ENCODE peak calls at places on chromosomes 3 and 15, in five cellular contexts. O is fibroblast of pulmonary artery, A is fibroblast of the aortic adventitia, I is pancreas, R is IMR-90. H is an unnamed sample.

GRCh38 chr3:181487236-181487978 is 224.3 kb upstream of the SOX2 start:
- DNase-seq in I (no peak), R (no peak), O (no peak), A (no peak), H (no peak)

GRCh38 chr15:57015897-57016296 is 97.5 kb downstream of the TCF12 start:
- DNase-seq in O (no peak), R (peak; percentile 62), A (no peak), I (no peak), H (no peak)

GRCh38 chr3:123739754-123740153 is 144.4 kb downstream of the MYLK start:
- DNase-seq in O (peak; percentile 58), I (no peak), R (peak; percentile 93), A (peak; percentile 86), H (peak; percentile 84)

GRCh38 chr15:36742696-36743095 is 163.3 kb downstream of the CDIN1 start:
- DNase-seq in A (no peak), I (no peak), O (no peak), R (peak; percentile 25), H (no peak)

GRCh38 chr3:118988198-118988842 is 46.3 kb downstream of the IGSF11 start:
- DNase-seq in A (no peak), R (no peak), O (no peak), I (no peak), H (no peak)

GRCh38 chr3:62631471-62631870 is 243.7 kb downstream of the CADPS start:
- DNase-seq in O (no peak), I (no peak), A (no peak), R (no peak), H (no peak)

GRCh38 chr3:171351676-171352075 is 108.5 kb downstream of the TNIK start:
- DNase-seq in O (peak; percentile 87), A (peak; percentile 97), R (peak; percentile 92), I (no peak), H (peak; percentile 88)

GRCh38 chr3:150370129-150370602 is 37.9 kb upstream of the TSC22D2 start:
- DNase-seq in I (peak; percentile 24), A (peak; percentile 96), O (peak; percentile 93), R (peak; percentile 97), H (peak; percentile 96)

GRCh38 chr3:163368168-163368567 is 1710.1 kb downstream of the SI start:
- DNase-seq in R (no peak), O (peak; percentile 22), A (no peak), I (no peak), H (no peak)

GRCh38 chr3:145842302-145842897 is 318.6 kb downstream of the PLOD2 start:
- DNase-seq in I (no peak), O (no peak), A (no peak), R (no peak), H (no peak)

GRCh38 chr15:43441316-43441715 is 51.6 kb downstream of the TP53BP1 start:
- DNase-seq in R (peak; percentile 50), I (no peak), A (peak; percentile 65), O (peak; percentile 69), H (peak; percentile 27)

GRCh38 chr3:190701096-190701532 is 161.4 kb downstream of the GMNC start:
- DNase-seq in I (peak; percentile 48), O (peak; percentile 75), A (peak; percentile 68), R (peak; percentile 44), H (peak; percentile 45)

GRCh38 chr15:41490355-41490754 is 3.3 kb upstream of the ITPKA start:
- DNase-seq in R (peak; percentile 99), A (peak; percentile 94), O (peak; percentile 96), I (no peak), H (peak; percentile 92)

GRCh38 chr3:172824229-172824628 is 73.7 kb downstream of the ECT2 start:
- DNase-seq in A (no peak), O (no peak), R (no peak), I (no peak), H (no peak)

GRCh38 chr3:101544181-101544850 is 17.4 kb upstream of the TRMT10C start:
- DNase-seq in O (no peak), I (no peak), R (no peak), A (no peak), H (no peak)

GRCh38 chr15:93330862-93331544 is 242.0 kb upstream of the RGMA start:
- DNase-seq in A (no peak), I (no peak), O (no peak), R (no peak), H (no peak)

GRCh38 chr15:93331545-93332117 is 242.6 kb upstream of the RGMA start:
- DNase-seq in O (no peak), A (no peak), I (peak; percentile 22), R (no peak), H (no peak)

GRCh38 chr15:93333826-93334225 is 244.8 kb upstream of the RGMA start:
- DNase-seq in R (no peak), I (no peak), O (no peak), A (no peak), H (no peak)
- TF ChIP-seq CTCF in R (no peak), I (no peak), O (no peak), A (no peak), H (no peak)

GRCh38 chr3:165839296-165840076 is 2.3 kb upstream of the BCHE start:
- DNase-seq in I (no peak), R (no peak), O (no peak), A (no peak), H (no peak)

GRCh38 chr3:165837801-165838200 is 578 bp upstream of the BCHE start:
- DNase-seq in I (no peak), O (no peak), A (no peak), R (no peak), H (no peak)

GRCh38 chr3:165835431-165835830 is 1.8 kb downstream of the BCHE start:
- DNase-seq in O (no peak), R (no peak), A (no peak), I (no peak), H (no peak)

DNA sequence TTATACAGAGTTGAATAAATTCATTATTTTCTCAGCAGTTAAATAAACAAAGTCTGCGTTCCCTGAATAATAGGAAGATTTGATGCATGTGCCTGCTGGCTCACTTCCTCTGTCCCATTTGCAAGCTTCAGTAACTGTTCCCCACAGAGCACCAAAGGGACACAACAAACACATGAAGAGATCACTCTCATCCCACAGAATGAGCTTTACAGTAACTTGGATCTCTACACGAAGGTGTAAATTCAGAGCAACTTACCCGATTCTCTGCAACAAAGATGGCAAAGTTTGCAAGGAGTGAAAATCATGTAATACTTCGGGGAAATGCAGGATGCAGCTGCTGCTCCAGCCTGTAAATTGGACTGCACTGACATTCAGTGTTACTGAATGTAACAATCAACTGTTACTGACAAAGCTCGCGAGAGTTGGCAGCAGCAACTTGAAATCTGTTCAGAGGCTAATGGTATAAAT is at the start of gene BCHE:
- DNase-seq in O (peak; percentile 86), I (no peak), R (peak; percentile 30), A (peak; percentile 72), H (no peak)
- H3K4me3 ChIP-seq in O (peak within 1 kb of the TSS; percentile 67), I (no peak within 1 kb of the TSS), R (no peak within 1 kb of the TSS), A (peak within 1 kb of the TSS; percentile 51), H (no peak within 1 kb of the TSS)

GRCh38 chr3:127855246-127855645 is 32.9 kb upstream of the MGLL start:
- DNase-seq in A (no peak), R (no peak), O (no peak), I (no peak), H (no peak)

GRCh38 chr3:127859706-127860105 is 37.4 kb upstream of the MGLL start:
- DNase-seq in O (no peak), R (no peak), A (no peak), I (no peak), H (no peak)

GRCh38 chr3:127856801-127857200 is 34.5 kb upstream of the MGLL start:
- DNase-seq in O (no peak), R (no peak), A (no peak), I (no peak), H (no peak)

GRCh38 chr3:127858477-127858876 is 36.2 kb upstream of the MGLL start:
- DNase-seq in R (no peak), A (no peak), I (no peak), O (no peak), H (no peak)

DNA sequence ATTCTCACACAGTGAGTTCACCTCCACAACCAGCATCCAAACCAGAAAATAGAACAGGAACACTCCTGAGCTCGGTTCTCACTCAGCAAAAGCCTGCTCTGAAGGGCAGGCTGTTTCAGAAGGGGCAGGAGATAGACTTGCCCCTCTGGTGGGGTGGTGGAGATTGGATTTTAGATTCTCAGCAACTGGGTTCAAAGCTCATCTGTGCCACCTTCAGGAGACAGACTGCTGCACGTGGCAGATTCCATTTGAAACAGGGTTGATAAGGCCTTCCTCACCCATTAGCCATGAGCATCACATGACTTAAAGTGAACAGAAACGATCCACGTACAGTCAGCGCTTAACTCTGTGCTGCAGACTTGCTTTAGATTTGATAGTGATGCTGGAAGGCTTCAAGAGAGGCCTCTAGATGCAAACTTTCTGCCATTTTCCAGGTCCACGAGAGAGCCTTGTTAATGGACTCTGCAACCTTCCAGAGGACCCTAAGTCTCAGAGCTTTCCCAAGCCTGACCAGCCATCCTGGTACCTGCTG is 35.0 kb upstream of the MGLL start:
- DNase-seq in O (peak; percentile 13), R (peak; percentile 11), A (peak; percentile 28), I (no peak), H (peak; percentile 52)
- TF ChIP-seq CTCF in O (no peak), R (no peak), A (peak; percentile 15), I (no peak), H (peak; percentile 14)

DNA sequence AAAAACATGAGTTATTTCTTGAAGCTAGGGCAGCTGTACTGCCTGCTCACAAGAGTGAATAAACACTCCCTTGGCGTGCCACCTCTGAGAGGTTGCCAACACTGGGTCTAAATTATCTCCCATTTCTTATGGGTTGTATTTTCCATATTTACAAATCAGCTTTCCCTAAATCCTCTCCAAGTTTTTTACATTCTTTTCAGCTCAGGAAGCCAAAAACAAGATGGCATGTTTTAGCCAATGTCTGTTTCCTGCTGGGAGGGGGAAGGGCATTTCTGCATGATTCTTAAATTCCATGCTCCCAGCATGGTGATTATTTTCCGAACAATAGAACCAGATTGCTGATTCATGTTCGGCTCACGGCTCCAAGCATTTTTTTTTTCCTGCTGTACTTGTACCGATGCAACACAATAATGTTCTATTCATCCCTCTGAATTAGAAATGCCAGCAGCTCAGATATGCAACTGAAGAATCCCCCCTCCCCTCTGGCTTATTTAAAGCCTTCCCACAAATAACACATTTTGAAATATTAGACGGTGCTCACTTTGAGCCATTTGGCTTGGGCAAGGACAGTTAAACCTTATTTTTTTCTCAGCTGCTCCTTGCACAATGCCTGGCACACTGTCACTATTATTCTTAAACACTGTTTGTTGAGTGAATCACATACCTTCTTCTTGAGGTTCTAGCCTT is 252.5 kb downstream of the THRB start:
- DNase-seq in O (peak; percentile 97), A (peak; percentile 98), I (no peak), R (peak; percentile 45), H (peak; percentile 66)
- H3K4me3 ChIP-seq in O (no peak overlapping the region), A (no peak overlapping the region), I (no peak overlapping the region), R (no peak overlapping the region), H (no peak overlapping the region)

GRCh38 chr3:155356594-155357370 is 63.3 kb upstream of the STRIT1 start:
- DNase-seq in A (no peak), I (no peak), R (no peak), O (peak; percentile 1), H (no peak)
- TF ChIP-seq CTCF in A (no peak), I (no peak), R (no peak), O (no peak), H (peak; percentile 14)

DNA sequence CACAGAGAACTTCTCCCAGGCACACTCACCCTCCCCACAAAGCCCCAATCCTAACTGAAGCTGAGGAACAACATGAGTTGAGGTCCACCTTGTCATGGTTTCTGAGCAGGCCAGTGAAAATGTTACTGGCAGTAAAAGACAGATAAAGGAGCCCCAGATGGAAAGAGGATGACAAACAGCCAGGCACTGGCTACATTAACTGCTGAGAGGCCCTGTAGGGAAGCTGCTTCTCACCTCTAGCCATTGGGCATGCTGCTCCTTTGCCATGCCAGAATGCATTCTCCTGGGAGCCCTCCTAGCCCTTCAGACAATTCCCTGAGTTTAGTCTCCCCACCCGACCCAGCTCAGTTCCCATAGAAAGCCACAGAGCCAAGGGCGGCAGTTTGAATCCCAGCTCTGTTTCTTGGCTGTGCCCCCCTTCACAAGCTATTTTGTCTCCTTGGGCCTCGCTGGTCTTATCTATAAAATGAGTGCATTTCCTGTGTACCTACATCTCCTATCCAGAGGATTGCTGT is 60.5 kb downstream of the LMCD1 start:
- DNase-seq in O (peak; percentile 36), R (no peak), I (no peak), A (no peak), H (no peak)
- H3K4me3 ChIP-seq in O (no peak overlapping the region), R (no peak overlapping the region), I (no peak overlapping the region), A (no peak overlapping the region), H (no peak overlapping the region)

H was measured in foreskin fibroblast.